ENCODE peak calls at places on chromosomes 1 and 21, in eight cellular contexts. Z, L, E, H, T, Q, C and W are unnamed samples.

GRCh38 chr1:226310637-226311195 is 1.8 kb upstream of the LIN9 start:
- DNase-seq in Z (no peak), L (peak), E (no peak), H (no peak), T (no peak), Q (no peak), C (no peak), W (no peak)

GRCh38 chr1:1122981-1123480 is 7.1 kb upstream of the C1orf159 start:
- DNase-seq in Z (no peak), L (no peak), E (no peak), H (no peak), T (no peak), Q (no peak), C (no peak), W (peak)

GRCh38 chr21:32484706-32485380 is 72.3 kb downstream of the EVA1C start:
- DNase-seq in Z (no peak), L (no peak), E (peak), H (no peak), T (no peak), Q (no peak), C (peak), W (no peak)

GRCh38 chr21:32193066-32193465 is 85.8 kb downstream of the MIS18A start:
- DNase-seq in Z (no peak), L (no peak), E (no peak), H (no peak), T (no peak), Q (no peak), C (no peak), W (no peak)

GRCh38 chr1:107378602-107379265 is 237.9 kb downstream of the NTNG1 start:
- DNase-seq in Z (no peak), L (no peak), E (no peak), H (no peak), T (no peak), Q (no peak), C (no peak), W (no peak)

GRCh38 chr21:38295997-38296764 is 39.4 kb downstream of the KCNJ15 start:
- DNase-seq in Z (no peak), L (no peak), E (no peak), H (no peak), T (no peak), Q (no peak), C (no peak), W (no peak)

GRCh38 chr1:51237714-51238403 is 1.8 kb downstream of the RNF11 start:
- DNase-seq in Z (no peak), L (no peak), E (no peak), H (no peak), T (no peak), Q (no peak), C (no peak), W (no peak)

GRCh38 chr1:22969224-22969829 is 3.3 kb downstream of the LACTBL1 start:
- DNase-seq in Z (no peak), L (no peak), E (no peak), H (no peak), T (no peak), Q (no peak), C (no peak), W (no peak)